ENCODE peak calls at places on chromosomes 5 and 9, in seven cellular contexts. One of them, this sample, is unnamed.

GRCh38 chr9:128153947-128154695 is 4.9 kb downstream of the LCN2 start:
- DNase-seq in hepatocyte: no peak
- DNase-seq in AG04450: no peak
- DNase-seq in SK-N-SH: no peak
- DNase-seq in mucosa of descending colon: no peak
- DNase-seq in right lobe of liver: peak; percentile 45
- DNase-seq in MM.1S: no peak
- DNase-seq in this sample: no peak

GRCh38 chr5:90398726-90399125 is 10.8 kb downstream of the CETN3 start:
- DNase-seq in right lobe of liver: no peak
- DNase-seq in MM.1S: peak; percentile 63
- DNase-seq in hepatocyte: no peak
- DNase-seq in mucosa of descending colon: no peak
- DNase-seq in AG04450: no peak
- DNase-seq in SK-N-SH: no peak
- DNase-seq in this sample: no peak

GRCh38 chr9:113409883-113410206 is 630 bp downstream of the POLE3 start:
- DNase-seq in mucosa of descending colon: no peak
- DNase-seq in right lobe of liver: no peak
- DNase-seq in hepatocyte: no peak
- DNase-seq in AG04450: no peak
- DNase-seq in MM.1S: no peak
- DNase-seq in SK-N-SH: no peak
- DNase-seq in this sample: no peak

GRCh38 chr9:108766786-108767185 is 89.0 kb downstream of the ACTL7B start:
- DNase-seq in mucosa of descending colon: no peak
- DNase-seq in AG04450: no peak
- DNase-seq in SK-N-SH: no peak
- DNase-seq in MM.1S: no peak
- DNase-seq in right lobe of liver: no peak
- DNase-seq in hepatocyte: no peak
- DNase-seq in this sample: no peak

GRCh38 chr5:34012791-34013190 is 4.9 kb upstream of the AMACR start:
- DNase-seq in SK-N-SH: no peak
- DNase-seq in MM.1S: no peak
- DNase-seq in AG04450: no peak
- DNase-seq in right lobe of liver: peak; percentile 69
- DNase-seq in hepatocyte: no peak
- DNase-seq in mucosa of descending colon: no peak
- DNase-seq in this sample: no peak

GRCh38 chr5:142281966-142282365 is 42.9 kb downstream of the SPRY4 start:
- DNase-seq in AG04450: no peak
- DNase-seq in right lobe of liver: no peak
- DNase-seq in mucosa of descending colon: no peak
- DNase-seq in hepatocyte: no peak
- DNase-seq in MM.1S: no peak
- DNase-seq in SK-N-SH: no peak
- DNase-seq in this sample: no peak

GRCh38 chr5:59863777-59864176 is 29.7 kb downstream of the PDE4D start:
- DNase-seq in mucosa of descending colon: no peak
- DNase-seq in MM.1S: no peak
- DNase-seq in hepatocyte: no peak
- DNase-seq in SK-N-SH: no peak
- DNase-seq in right lobe of liver: no peak
- DNase-seq in AG04450: no peak
- DNase-seq in this sample: no peak

GRCh38 chr9:17832812-17833211 is 253.9 kb downstream of the SH3GL2 start:
- DNase-seq in right lobe of liver: no peak
- DNase-seq in MM.1S: no peak
- DNase-seq in hepatocyte: no peak
- DNase-seq in SK-N-SH: no peak
- DNase-seq in mucosa of descending colon: no peak
- DNase-seq in AG04450: no peak
- DNase-seq in this sample: no peak

GRCh38 chr9:9412241-9412640 is 1200.6 kb downstream of the PTPRD start:
- DNase-seq in AG04450: no peak
- DNase-seq in right lobe of liver: no peak
- DNase-seq in SK-N-SH: no peak
- DNase-seq in MM.1S: peak; percentile 38
- DNase-seq in mucosa of descending colon: no peak
- DNase-seq in hepatocyte: no peak
- DNase-seq in this sample: no peak

GRCh38 chr5:110104728-110105127 is 415.0 kb downstream of the MAN2A1 start:
- DNase-seq in hepatocyte: no peak
- DNase-seq in AG04450: no peak
- DNase-seq in right lobe of liver: no peak
- DNase-seq in SK-N-SH: no peak
- DNase-seq in mucosa of descending colon: no peak
- DNase-seq in MM.1S: no peak
- DNase-seq in this sample: no peak

GRCh38 chr9:22265038-22265437 is 181.6 kb upstream of the DMRTA1 start:
- DNase-seq in right lobe of liver: no peak
- DNase-seq in hepatocyte: no peak
- DNase-seq in mucosa of descending colon: no peak
- DNase-seq in SK-N-SH: no peak
- DNase-seq in AG04450: no peak
- DNase-seq in MM.1S: no peak
- DNase-seq in this sample: no peak

GRCh38 chr5:137828192-137828591 is 39.5 kb upstream of the MYOT start:
- DNase-seq in MM.1S: no peak
- DNase-seq in SK-N-SH: no peak
- DNase-seq in AG04450: no peak
- DNase-seq in right lobe of liver: no peak
- DNase-seq in mucosa of descending colon: no peak
- DNase-seq in hepatocyte: no peak
- DNase-seq in this sample: no peak

GRCh38 chr9:7333714-7334113 is 465.9 kb downstream of the DMAC1 start:
- DNase-seq in mucosa of descending colon: no peak
- DNase-seq in right lobe of liver: no peak
- DNase-seq in AG04450: no peak
- DNase-seq in SK-N-SH: no peak
- DNase-seq in MM.1S: no peak
- DNase-seq in hepatocyte: no peak
- DNase-seq in this sample: no peak

GRCh38 chr9:79395691-79396558 is 175.8 kb upstream of the TLE4 start:
- DNase-seq in right lobe of liver: no peak
- DNase-seq in SK-N-SH: no peak
- DNase-seq in AG04450: no peak
- DNase-seq in MM.1S: no peak
- DNase-seq in mucosa of descending colon: no peak
- DNase-seq in hepatocyte: no peak
- DNase-seq in this sample: no peak

GRCh38 chr5:73901455-73901854 is 275.5 kb downstream of the ARHGEF28 start:
- DNase-seq in right lobe of liver: no peak
- DNase-seq in MM.1S: peak; percentile 33
- DNase-seq in SK-N-SH: no peak
- DNase-seq in mucosa of descending colon: peak; percentile 31
- DNase-seq in AG04450: no peak
- DNase-seq in hepatocyte: no peak
- DNase-seq in this sample: peak; percentile 25

GRCh38 chr5:73900566-73900965 is 274.6 kb downstream of the ARHGEF28 start:
- DNase-seq in mucosa of descending colon: no peak
- DNase-seq in right lobe of liver: no peak
- DNase-seq in MM.1S: no peak
- DNase-seq in hepatocyte: no peak
- DNase-seq in AG04450: no peak
- DNase-seq in SK-N-SH: no peak
- DNase-seq in this sample: no peak

GRCh38 chr5:73901045-73901444 is 275.0 kb downstream of the ARHGEF28 start:
- DNase-seq in mucosa of descending colon: peak; percentile 43
- DNase-seq in SK-N-SH: no peak
- DNase-seq in AG04450: peak; percentile 50
- DNase-seq in MM.1S: no peak
- DNase-seq in right lobe of liver: no peak
- DNase-seq in hepatocyte: peak; percentile 35
- DNase-seq in this sample: peak; percentile 50

GRCh38 chr5:73899055-73899454 is 273.1 kb downstream of the ARHGEF28 start:
- DNase-seq in right lobe of liver: no peak
- DNase-seq in MM.1S: peak; percentile 46
- DNase-seq in SK-N-SH: peak; percentile 48
- DNase-seq in hepatocyte: no peak
- DNase-seq in mucosa of descending colon: no peak
- DNase-seq in AG04450: no peak
- DNase-seq in this sample: no peak

DNA sequence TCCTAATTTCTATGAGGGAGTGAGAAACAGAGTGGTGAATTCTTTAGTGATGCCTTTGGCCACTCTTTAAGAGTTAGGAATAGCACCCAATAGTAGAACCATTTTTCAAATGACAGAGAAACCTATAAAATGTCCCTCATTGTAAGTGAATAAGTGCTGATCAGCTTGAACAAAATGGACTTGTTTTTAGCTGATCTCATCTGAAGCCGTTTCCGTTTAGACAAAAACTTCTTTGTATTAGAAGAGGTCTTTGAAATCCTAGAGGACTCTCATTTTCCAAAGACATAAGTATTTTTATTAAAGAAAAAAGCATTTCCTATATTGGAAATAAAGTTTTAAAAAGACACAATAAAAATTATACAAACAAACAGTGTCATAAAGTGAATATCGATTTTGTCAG is 273.9 kb downstream of the ARHGEF28 start:
- DNase-seq in MM.1S: no peak
- DNase-seq in SK-N-SH: no peak
- DNase-seq in AG04450: no peak
- DNase-seq in hepatocyte: no peak
- DNase-seq in right lobe of liver: no peak
- DNase-seq in mucosa of descending colon: no peak
- DNase-seq in this sample: no peak
- H3K9me3 ChIP-seq in MM.1S: no peaks in the 10 kb centered on the region
- H3K9me3 ChIP-seq in SK-N-SH: no peaks in the 10 kb centered on the region
- H3K9me3 ChIP-seq in AG04450: no peaks in the 10 kb centered on the region
- H3K9me3 ChIP-seq in hepatocyte: no peaks in the 10 kb centered on the region
- H3K9me3 ChIP-seq in right lobe of liver: no peaks in the 10 kb centered on the region
- H3K9me3 ChIP-seq in mucosa of descending colon: no peaks in the 10 kb centered on the region
- H3K9me3 ChIP-seq in this sample: no peaks in the 10 kb centered on the region

GRCh38 chr5:126577415-126577814 is 17.6 kb downstream of the ALDH7A1 start:
- DNase-seq in MM.1S: no peak
- DNase-seq in AG04450: no peak
- DNase-seq in hepatocyte: no peak
- DNase-seq in mucosa of descending colon: no peak
- DNase-seq in right lobe of liver: no peak
- DNase-seq in SK-N-SH: no peak
- DNase-seq in this sample: no peak

GRCh38 chr5:126579716-126580115 is 15.3 kb downstream of the ALDH7A1 start:
- DNase-seq in mucosa of descending colon: no peak
- DNase-seq in hepatocyte: no peak
- DNase-seq in right lobe of liver: no peak
- DNase-seq in AG04450: no peak
- DNase-seq in MM.1S: no peak
- DNase-seq in SK-N-SH: no peak
- DNase-seq in this sample: no peak

GRCh38 chr5:126575644-126576043 is 19.4 kb downstream of the ALDH7A1 start:
- DNase-seq in right lobe of liver: no peak
- DNase-seq in SK-N-SH: no peak
- DNase-seq in AG04450: no peak
- DNase-seq in MM.1S: no peak
- DNase-seq in hepatocyte: no peak
- DNase-seq in mucosa of descending colon: no peak
- DNase-seq in this sample: no peak

DNA sequence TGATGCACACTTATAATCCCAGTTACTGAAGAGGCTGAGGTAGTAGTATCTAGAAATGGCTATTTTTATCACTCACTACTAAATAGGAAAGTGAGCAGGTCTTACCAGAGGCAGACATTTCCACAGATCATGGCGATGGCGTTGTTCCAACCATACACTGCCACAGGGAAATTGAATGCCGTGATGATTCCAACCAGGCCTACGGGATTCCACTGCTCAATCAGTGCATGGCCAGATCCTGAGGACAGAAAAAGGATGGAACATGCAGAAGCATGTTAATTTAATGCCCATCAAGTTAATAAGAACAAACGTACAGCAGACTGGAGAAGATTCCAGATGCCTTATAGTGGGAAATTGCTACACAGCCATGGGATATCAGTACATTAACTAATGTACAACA is 18.0 kb downstream of the ALDH7A1 start:
- DNase-seq in mucosa of descending colon: no peak
- DNase-seq in hepatocyte: no peak
- DNase-seq in MM.1S: no peak
- DNase-seq in SK-N-SH: no peak
- DNase-seq in right lobe of liver: no peak
- DNase-seq in AG04450: no peak
- DNase-seq in this sample: no peak
- H3K9me3 ChIP-seq in mucosa of descending colon: no peaks in the 10 kb centered on the region
- H3K9me3 ChIP-seq in hepatocyte: no peaks in the 10 kb centered on the region
- H3K9me3 ChIP-seq in MM.1S: no peaks in the 10 kb centered on the region
- H3K9me3 ChIP-seq in SK-N-SH: no peaks in the 10 kb centered on the region
- H3K9me3 ChIP-seq in right lobe of liver: no peaks in the 10 kb centered on the region
- H3K9me3 ChIP-seq in AG04450: no peaks in the 10 kb centered on the region
- H3K9me3 ChIP-seq in this sample: no peaks in the 10 kb centered on the region

DNA sequence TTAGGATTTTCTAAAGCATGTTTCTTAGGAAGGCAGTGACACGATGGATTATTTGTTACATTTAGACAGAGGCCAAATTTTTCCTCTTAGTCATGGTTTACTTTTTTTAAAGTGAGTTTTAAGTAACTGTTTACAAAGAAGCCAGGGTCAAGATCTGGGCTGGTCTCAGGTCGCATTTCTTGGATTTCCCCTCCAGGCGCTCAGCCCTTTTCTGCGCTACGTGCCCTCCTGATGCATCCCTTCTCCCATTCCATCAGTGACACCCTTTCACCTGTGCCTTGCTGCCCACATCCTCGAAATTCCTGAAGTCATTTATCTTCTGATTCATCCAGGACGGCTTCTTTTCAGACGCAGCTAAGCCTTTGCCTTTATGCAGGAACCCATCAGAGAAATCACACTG is 330.3 kb downstream of the IRX1 start:
- DNase-seq in right lobe of liver: no peak
- DNase-seq in SK-N-SH: no peak
- DNase-seq in hepatocyte: no peak
- DNase-seq in AG04450: no peak
- DNase-seq in mucosa of descending colon: no peak
- DNase-seq in MM.1S: no peak
- DNase-seq in this sample: no peak
- H3K9me3 ChIP-seq in right lobe of liver: no peaks in the 10 kb centered on the region
- H3K9me3 ChIP-seq in SK-N-SH: no peaks in the 10 kb centered on the region
- H3K9me3 ChIP-seq in hepatocyte: no peaks in the 10 kb centered on the region
- H3K9me3 ChIP-seq in AG04450: peaks cover 54% of the 10 kb centered on the region
- H3K9me3 ChIP-seq in mucosa of descending colon: peaks cover 16% of the 10 kb centered on the region
- H3K9me3 ChIP-seq in MM.1S: no peaks in the 10 kb centered on the region
- H3K9me3 ChIP-seq in this sample: no peaks in the 10 kb centered on the region

GRCh38 chr9:135004772-135005171 is 82.7 kb upstream of the OLFM1 start:
- DNase-seq in mucosa of descending colon: no peak
- DNase-seq in AG04450: no peak
- DNase-seq in right lobe of liver: no peak
- DNase-seq in SK-N-SH: no peak
- DNase-seq in hepatocyte: no peak
- DNase-seq in MM.1S: no peak
- DNase-seq in this sample: no peak

GRCh38 chr9:135000647-135001245 is 83.0 kb upstream of the FCN1 start:
- DNase-seq in AG04450: no peak
- DNase-seq in mucosa of descending colon: no peak
- DNase-seq in right lobe of liver: no peak
- DNase-seq in SK-N-SH: no peak
- DNase-seq in hepatocyte: no peak
- DNase-seq in MM.1S: no peak
- DNase-seq in this sample: no peak

GRCh38 chr9:135001526-135001925 is 83.8 kb upstream of the FCN1 start:
- DNase-seq in AG04450: no peak
- DNase-seq in SK-N-SH: no peak
- DNase-seq in right lobe of liver: no peak
- DNase-seq in hepatocyte: no peak
- DNase-seq in mucosa of descending colon: no peak
- DNase-seq in MM.1S: no peak
- DNase-seq in this sample: no peak

GRCh38 chr9:135006911-135007570 is 80.4 kb upstream of the OLFM1 start:
- DNase-seq in mucosa of descending colon: no peak
- DNase-seq in hepatocyte: no peak
- DNase-seq in right lobe of liver: peak; percentile 31
- DNase-seq in MM.1S: no peak
- DNase-seq in SK-N-SH: no peak
- DNase-seq in AG04450: no peak
- DNase-seq in this sample: no peak

GRCh38 chr9:135002336-135002735 is 84.6 kb upstream of the FCN1 start:
- DNase-seq in right lobe of liver: no peak
- DNase-seq in mucosa of descending colon: no peak
- DNase-seq in hepatocyte: no peak
- DNase-seq in AG04450: no peak
- DNase-seq in MM.1S: no peak
- DNase-seq in SK-N-SH: no peak
- DNase-seq in this sample: no peak
- H3K9me3 ChIP-seq in right lobe of liver: no peaks in the 10 kb centered on the region
- H3K9me3 ChIP-seq in mucosa of descending colon: peaks cover 20% of the 10 kb centered on the region
- H3K9me3 ChIP-seq in hepatocyte: peaks cover 5% of the 10 kb centered on the region
- H3K9me3 ChIP-seq in AG04450: peaks cover 32% of the 10 kb centered on the region
- H3K9me3 ChIP-seq in MM.1S: no peaks in the 10 kb centered on the region
- H3K9me3 ChIP-seq in SK-N-SH: no peaks in the 10 kb centered on the region
- H3K9me3 ChIP-seq in this sample: peaks cover 4% of the 10 kb centered on the region